ENCODE peak calls at places on chromosomes 3 and 15, in six cellular contexts. B is uterus, O is adrenal gland, Z is stomach, E is right lobe of liver, F is right cardiac atrium. S is an unnamed sample.

GRCh38 chr3:138365991-138366759 is 17.8 kb downstream of the MRAS start:
- DNase-seq in B (no peak), E (no peak), O (peak; percentile 35), F (no peak), Z (no peak), S (no peak)

GRCh38 chr3:54550216-54550977 is 377.5 kb downstream of the LRTM1 start:
- DNase-seq in O (no peak), Z (no peak), F (no peak), B (no peak), E (no peak), S (no peak)

GRCh38 chr3:40737343-40737742 is 212.6 kb downstream of the ZNF621 start:
- DNase-seq in O (no peak), Z (no peak), E (no peak), F (no peak), B (no peak), S (no peak)

GRCh38 chr3:177452487-177452886 is 255.2 kb upstream of the TBL1XR1 start:
- DNase-seq in F (no peak), O (peak; percentile 39), E (no peak), Z (no peak), B (peak; percentile 46), S (no peak)

GRCh38 chr3:126181398-126181725 is 976 bp upstream of the ALDH1L1 start:
- DNase-seq in E (no peak), Z (no peak), O (no peak), B (no peak), F (no peak), S (no peak)

GRCh38 chr15:63157891-63158431 is 684 bp upstream of the RPS27L start:
- DNase-seq in B (peak; percentile 70), E (no peak), O (peak; percentile 80), Z (peak; percentile 31), F (peak; percentile 52), S (no peak)

GRCh38 chr3:58095471-58096145 is 87.4 kb downstream of the FLNB start:
- DNase-seq in B (no peak), F (no peak), E (no peak), Z (no peak), O (no peak), S (no peak)

GRCh38 chr3:155676252-155676981 is 68.5 kb downstream of the PLCH1 start:
- DNase-seq in E (no peak), B (no peak), F (peak; percentile 19), O (no peak), Z (peak; percentile 43), S (no peak)

GRCh38 chr3:183975981-183976662 is 41.6 kb downstream of the ABCC5 start:
- DNase-seq in B (no peak), E (no peak), Z (no peak), F (no peak), O (no peak), S (no peak)

GRCh38 chr3:189841474-189842205 is 210.5 kb downstream of the TP63 start:
- DNase-seq in Z (no peak), F (no peak), B (no peak), O (no peak), E (no peak), S (no peak)

GRCh38 chr15:77580991-77581682 is 51.6 kb downstream of the LINGO1 start:
- DNase-seq in B (no peak), F (peak; percentile 53), Z (peak; percentile 60), O (no peak), E (peak; percentile 61), S (no peak)

GRCh38 chr3:69809076-69809835 is 70.0 kb downstream of the MITF start:
- DNase-seq in Z (no peak), O (no peak), B (no peak), F (no peak), E (no peak), S (no peak)

GRCh38 chr15:74464897-74465296 is 3.9 kb upstream of the UBL7 start:
- DNase-seq in Z (no peak), F (no peak), B (no peak), E (no peak), O (no peak), S (no peak)

GRCh38 chr15:60438626-60439025 is 40.3 kb downstream of the ICE2 start:
- DNase-seq in E (no peak), Z (no peak), B (no peak), F (no peak), O (no peak), S (no peak)

GRCh38 chr15:35181538-35181937 is 96.4 kb upstream of the NANOGP8 start:
- DNase-seq in F (no peak), E (no peak), Z (no peak), O (no peak), B (no peak), S (no peak)

GRCh38 chr3:14170569-14171159 is 7.7 kb downstream of the XPC start:
- DNase-seq in E (no peak), B (no peak), Z (no peak), O (no peak), F (no peak), S (no peak)

GRCh38 chr3:30934208-30934550 is 39.7 kb upstream of the GADL1 start:
- DNase-seq in B (no peak), O (peak; percentile 17), Z (no peak), E (no peak), F (no peak), S (no peak)

GRCh38 chr15:73052679-73053397 is 575 bp downstream of the NEO1 start:
- DNase-seq in F (peak; percentile 26), B (peak; percentile 56), E (peak; percentile 51), Z (peak; percentile 29), O (peak; percentile 37), S (peak; percentile 22)

GRCh38 chr3:127984241-127984975 is 67.8 kb upstream of the SEC61A1 start:
- DNase-seq in Z (no peak), B (no peak), F (no peak), O (no peak), E (no peak), S (no peak)

GRCh38 chr15:89826671-89827655 is 12.3 kb upstream of the ANPEP start:
- DNase-seq in Z (no peak), O (no peak), E (no peak), F (no peak), B (no peak), S (no peak)

GRCh38 chr3:52393959-52394670 is 50.8 kb downstream of the SEMA3G start:
- DNase-seq in O (no peak), Z (no peak), F (peak; percentile 6), B (no peak), E (no peak), S (no peak)

GRCh38 chr15:71049706-71050422 is 65.4 kb upstream of the THSD4 start:
- DNase-seq in B (no peak), F (no peak), Z (no peak), E (no peak), O (no peak), S (no peak)

GRCh38 chr3:50269977-50270413 is 1.0 kb downstream of the SEMA3B start:
- DNase-seq in F (no peak), E (no peak), O (peak; percentile 49), B (no peak), Z (no peak), S (no peak)

GRCh38 chr3:43852066-43852465 is 161.3 kb downstream of the ABHD5 start:
- DNase-seq in E (no peak), O (no peak), F (no peak), B (no peak), Z (no peak), S (no peak)

GRCh38 chr3:55673764-55674163 is 186.7 kb upstream of the WNT5A start:
- DNase-seq in F (no peak), B (no peak), O (no peak), E (no peak), Z (no peak), S (no peak)

GRCh38 chr3:130529816-130530215 is 12.8 kb downstream of the COL6A6 start:
- DNase-seq in E (no peak), Z (no peak), O (no peak), B (no peak), F (no peak), S (no peak)

GRCh38 chr15:38707802-38708671 is 143.4 kb upstream of the RASGRP1 start:
- DNase-seq in Z (peak; percentile 31), B (peak; percentile 29), O (no peak), E (no peak), F (no peak), S (no peak)

GRCh38 chr3:146125946-146126345 is 35.0 kb downstream of the PLOD2 start:
- DNase-seq in F (no peak), O (no peak), Z (no peak), B (peak; percentile 21), E (no peak), S (no peak)

DNA sequence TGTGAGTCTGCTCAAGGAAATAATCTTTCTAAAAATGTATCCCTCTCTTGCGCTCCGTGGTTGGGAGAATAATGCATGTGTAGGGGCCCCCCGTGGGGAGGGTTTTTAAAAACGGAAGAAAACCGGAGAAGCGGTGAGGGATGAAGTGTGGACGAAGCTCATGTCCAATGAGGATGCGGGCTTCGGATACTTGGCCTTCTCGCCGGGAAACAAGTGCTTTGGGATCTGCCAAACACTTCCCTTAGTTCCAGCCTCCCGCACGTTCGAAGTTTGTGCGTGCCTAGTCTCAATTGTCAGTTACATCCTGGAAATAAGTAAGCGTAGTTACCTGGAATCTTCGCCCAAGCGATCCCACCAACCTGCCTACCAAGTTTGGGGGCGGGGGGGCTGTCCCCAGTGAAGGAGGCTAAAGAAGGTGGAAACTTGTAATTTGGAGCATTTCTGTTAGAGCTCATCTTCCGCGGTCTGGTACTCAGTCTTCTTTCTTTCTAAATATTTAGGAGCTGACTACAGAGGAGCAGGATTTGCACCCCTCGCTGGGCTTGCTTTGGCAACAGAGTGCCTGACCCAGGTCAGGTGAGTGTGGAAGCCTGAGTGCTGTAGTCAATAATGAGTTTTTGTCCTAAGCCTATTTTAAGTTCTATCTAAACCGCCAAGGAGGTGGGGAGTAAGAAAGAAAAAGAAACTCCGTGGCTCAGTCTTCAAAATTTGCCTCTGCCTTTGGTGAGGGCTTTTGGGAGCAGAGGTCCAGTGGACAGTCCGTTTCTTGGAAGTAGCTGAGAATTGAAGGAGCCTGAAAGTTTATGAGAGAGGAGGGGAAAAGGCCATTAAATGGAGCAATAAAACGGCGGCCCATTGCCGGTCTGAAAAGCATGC is 1.0 kb downstream of the ITPR1 start:
- DNase-seq in F (peak; percentile 35), O (no peak), B (no peak), Z (no peak), E (no peak), S (peak; percentile 52)
- H3K4me3 ChIP-seq in F (peak overlapping the region; percentile 57), O (peak overlapping the region; percentile 3), B (peak overlapping the region; percentile 71), Z (peak overlapping the region; percentile 86), E (peak overlapping the region; percentile 90), S (peak overlapping the region; percentile 97)

GRCh38 chr3:123732447-123732846 is 147.6 kb upstream of the HACD2 start:
- DNase-seq in F (no peak), Z (no peak), O (no peak), B (no peak), E (no peak), S (no peak)
- H3K4me3 ChIP-seq in F (no peak overlapping the region), Z (no peak overlapping the region), O (no peak overlapping the region), B (no peak overlapping the region), E (no peak overlapping the region), S (no peak overlapping the region)

DNA sequence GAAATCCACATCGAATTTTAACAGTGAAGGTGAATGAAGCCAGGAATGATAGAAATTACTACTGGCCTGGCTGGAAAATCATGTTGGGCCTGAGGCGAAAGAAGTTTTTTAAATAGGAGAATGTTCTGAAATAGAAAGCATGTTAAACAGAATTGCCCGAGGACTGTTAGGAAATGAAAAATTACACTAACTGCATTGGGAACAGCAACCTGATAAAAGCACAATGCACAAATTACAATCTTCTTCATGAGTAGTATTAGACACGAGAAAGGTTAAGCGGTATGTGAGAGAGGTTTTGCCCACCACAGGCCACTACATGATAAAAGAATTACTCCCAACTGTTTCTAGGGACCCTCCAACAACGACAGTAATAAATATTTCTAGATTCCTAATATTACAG is 18.9 kb downstream of the GBE1 start:
- DNase-seq in Z (no peak), F (no peak), O (no peak), B (no peak), E (no peak), S (no peak)
- H3K4me3 ChIP-seq in Z (no peak overlapping the region), F (peak overlapping the region; percentile 28), O (no peak overlapping the region), B (no peak overlapping the region), E (no peak overlapping the region), S (no peak overlapping the region)

GRCh38 chr3:13110678-13111116 is 37.5 kb upstream of the IQSEC1 start:
- DNase-seq in B (no peak), O (no peak), Z (no peak), E (no peak), F (no peak), S (no peak)
- H3K4me3 ChIP-seq in B (no peak overlapping the region), O (no peak overlapping the region), Z (no peak overlapping the region), E (no peak overlapping the region), F (no peak overlapping the region), S (no peak overlapping the region)